ENCODE peak calls at places on chromosomes 11 and 22, in six cellular contexts. N, S, T, X, P and H are unnamed samples.

GRCh38 chr11:2540521-2541320 is 95.9 kb downstream of the KCNQ1 start:
- DNase-seq in N (no peak), S (no peak), T (no peak), X (no peak), P (no peak), H (no peak)

GRCh38 chr11:82775736-82776346 is 42.2 kb upstream of the FAM181B start:
- DNase-seq in N (no peak), S (no peak), T (peak; percentile 64), X (peak; percentile 44), P (no peak), H (no peak)

GRCh38 chr22:39287076-39287743 is 32.2 kb downstream of the RPL3 start:
- DNase-seq in N (no peak), S (no peak), T (no peak), X (no peak), P (no peak), H (no peak)

GRCh38 chr22:24951942-24952836 is at the start of gene KIAA1671:
- DNase-seq in N (no peak), S (peak; percentile 85), T (peak; percentile 82), X (peak; percentile 67), P (no peak), H (peak; percentile 98)

GRCh38 chr11:43880640-43881159 is at the start of gene ALKBH3:
- DNase-seq in N (peak; percentile 36), S (peak; percentile 92), T (peak; percentile 97), X (peak; percentile 85), P (peak; percentile 61), H (peak; percentile 81)

GRCh38 chr11:95092549-95093324 is 3.1 kb downstream of the ENDOD1 start:
- DNase-seq in N (no peak), S (no peak), T (peak; percentile 67), X (peak; percentile 92), P (no peak), H (no peak)

GRCh38 chr11:23278121-23278520 is 417.8 kb upstream of the CCDC179 start:
- DNase-seq in N (no peak), S (no peak), T (peak; percentile 8), X (no peak), P (peak; percentile 24), H (no peak)

GRCh38 chr22:38180841-38181452 is 683 bp downstream of the PLA2G6 start:
- DNase-seq in N (no peak), S (peak; percentile 63), T (no peak), X (peak; percentile 83), P (no peak), H (no peak)

GRCh38 chr11:38718659-38719058 is 2120.6 kb upstream of the RAG2 start:
- DNase-seq in N (no peak), S (no peak), T (no peak), X (no peak), P (no peak), H (no peak)

GRCh38 chr11:44032304-44033085 is 15.3 kb upstream of the ACCSL start:
- DNase-seq in N (no peak), S (peak; percentile 85), T (peak; percentile 63), X (no peak), P (no peak), H (no peak)

GRCh38 chr11:113274708-113275582 is 39.4 kb upstream of the TTC12 start:
- DNase-seq in N (no peak), S (no peak), T (no peak), X (no peak), P (no peak), H (no peak)

GRCh38 chr22:20015187-20015625 is 1.4 kb downstream of the ARVCF start:
- DNase-seq in N (no peak), S (no peak), T (no peak), X (no peak), P (no peak), H (no peak)

GRCh38 chr22:20018001-20018400 is 1.4 kb upstream of the ARVCF start:
- DNase-seq in N (no peak), S (no peak), T (no peak), X (no peak), P (no peak), H (no peak)

GRCh38 chr22:20015971-20016733 is 471 bp downstream of the ARVCF start:
- DNase-seq in N (no peak), S (no peak), T (no peak), X (no peak), P (no peak), H (peak; percentile 31)

GRCh38 chr22:20017622-20017958 is 967 bp upstream of the ARVCF start:
- DNase-seq in N (no peak), S (no peak), T (no peak), X (no peak), P (no peak), H (no peak)

DNA sequence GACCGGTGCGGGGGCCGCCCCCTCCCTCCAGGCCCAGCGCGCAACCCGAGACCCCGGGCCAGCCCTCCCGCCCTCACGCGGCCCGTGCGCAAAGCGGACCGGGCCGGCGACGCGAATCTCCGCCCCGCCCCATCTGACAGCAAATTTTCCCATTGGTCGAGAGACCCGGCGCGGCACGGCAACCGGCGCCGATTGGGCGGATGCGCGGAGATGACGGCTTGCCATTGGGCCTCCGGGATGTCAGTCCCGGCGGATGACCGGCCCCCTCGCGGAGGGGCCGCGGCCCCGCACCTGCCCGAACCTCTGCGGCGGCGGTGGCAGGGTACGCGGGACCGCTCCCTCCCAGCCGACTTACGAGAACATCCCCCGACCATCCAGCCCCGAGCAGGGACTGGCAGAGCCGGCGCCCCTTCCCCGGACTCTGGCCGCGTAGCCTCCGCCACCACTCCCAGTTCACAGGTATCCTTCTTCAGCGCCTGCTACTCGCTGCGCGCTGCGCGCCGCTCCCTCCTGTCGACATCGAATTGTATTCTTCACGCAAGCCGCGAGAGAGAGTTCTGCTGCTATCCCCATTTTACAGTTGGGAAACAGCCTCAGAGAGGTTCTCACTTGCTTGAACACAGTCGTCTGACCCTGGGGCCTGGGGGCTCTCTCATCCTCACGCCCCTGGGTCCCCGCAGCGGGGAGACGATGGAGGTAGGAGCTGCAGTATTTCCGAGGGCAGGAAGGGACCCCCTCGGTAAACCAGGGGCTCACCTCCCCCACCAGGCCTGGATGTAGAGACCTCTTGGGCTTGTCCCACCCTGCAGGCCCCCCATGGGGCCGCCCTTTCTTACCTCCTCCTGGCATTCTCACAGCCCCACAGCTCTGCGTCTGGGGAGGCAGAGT is at the start of gene ARVCF:
- DNase-seq in N (peak; percentile 8), S (peak; percentile 92), T (peak; percentile 93), X (peak; percentile 61), P (peak; percentile 42), H (peak; percentile 87)
- TF ChIP-seq CTCF in N (peak; percentile 6), S (peak; percentile 13), T (no peak), X (no peak), P (no peak), H (peak; percentile 19)

GRCh38 chr22:30425327-30425615 is 297 bp upstream of the MTFP1 start:
- DNase-seq in N (no peak), S (no peak), T (no peak), X (no peak), P (no peak), H (no peak)

GRCh38 chr22:30423959-30424380 is 1.6 kb upstream of the MTFP1 start:
- DNase-seq in N (peak; percentile 96), S (peak; percentile 99), T (peak; percentile 100), X (peak; percentile 99), P (peak; percentile 98), H (peak; percentile 96)

GRCh38 chr22:30426395-30427353 is 1.1 kb downstream of the MTFP1 start:
- DNase-seq in N (no peak), S (peak; percentile 91), T (peak; percentile 83), X (peak; percentile 82), P (no peak), H (peak; percentile 54)

GRCh38 chr22:30424471-30425326 is 869 bp upstream of the MTFP1 start:
- DNase-seq in N (no peak), S (no peak), T (peak; percentile 52), X (no peak), P (no peak), H (no peak)

GRCh38 chr22:30425616-30426394 is at the start of gene MTFP1:
- DNase-seq in N (no peak), S (peak; percentile 64), T (peak; percentile 75), X (no peak), P (no peak), H (peak; percentile 51)
- TF ChIP-seq CTCF in N (no peak), S (no peak), T (no peak), X (no peak), P (peak; percentile 8), H (no peak)

GRCh38 chr11:69892986-69893555 is 73.9 kb upstream of the FGF3 start:
- DNase-seq in N (no peak), S (no peak), T (no peak), X (peak; percentile 86), P (no peak), H (no peak)

GRCh38 chr11:69893631-69894030 is 74.4 kb upstream of the FGF3 start:
- DNase-seq in N (no peak), S (no peak), T (no peak), X (no peak), P (no peak), H (no peak)

GRCh38 chr11:69890476-69890875 is 71.3 kb upstream of the FGF3 start:
- DNase-seq in N (no peak), S (no peak), T (no peak), X (no peak), P (no peak), H (no peak)

GRCh38 chr11:69891421-69892236 is 72.4 kb upstream of the FGF3 start:
- DNase-seq in N (no peak), S (no peak), T (no peak), X (peak; percentile 82), P (no peak), H (no peak)

DNA sequence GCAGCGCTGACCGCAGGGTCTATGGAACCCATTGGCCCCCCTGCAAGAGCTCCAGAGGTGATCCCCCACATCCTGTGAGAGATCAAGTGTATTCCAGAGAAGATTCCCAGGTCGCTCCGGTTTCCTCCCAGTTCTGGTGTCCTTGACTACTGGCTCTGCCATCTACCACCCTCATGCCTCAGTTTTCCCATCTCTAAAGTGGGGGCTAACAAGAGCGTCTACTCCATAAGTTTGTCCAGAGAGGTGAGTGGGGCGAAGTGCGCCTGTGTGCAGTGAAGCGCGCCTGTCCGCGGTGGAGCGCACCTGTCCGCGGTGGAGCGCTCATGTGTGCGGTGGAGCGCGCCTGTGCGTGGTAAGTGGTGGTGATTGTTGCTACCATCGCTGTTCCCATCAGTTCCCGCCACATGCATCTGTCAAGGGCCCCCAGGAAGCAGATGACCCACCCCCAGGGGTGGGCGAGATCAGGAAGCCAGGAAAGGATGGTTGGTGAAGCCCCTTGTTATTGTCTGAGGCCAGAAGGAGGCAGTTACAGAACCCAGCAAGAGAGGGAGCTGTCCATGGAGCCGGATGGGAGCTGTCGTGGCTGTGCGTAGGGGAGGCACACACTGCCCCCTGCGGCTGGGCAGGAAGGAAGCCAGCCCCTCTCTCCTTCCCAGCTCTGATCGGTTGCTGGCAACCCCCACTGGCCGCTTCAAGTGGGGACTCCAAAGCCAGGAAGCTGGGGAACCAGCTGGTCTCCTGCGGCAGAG is 73.2 kb upstream of the FGF3 start:
- DNase-seq in N (no peak), S (no peak), T (no peak), X (no peak), P (no peak), H (no peak)
- TF ChIP-seq CTCF in N (peak; percentile 8), S (no peak), T (no peak), X (no peak), P (peak; percentile 14), H (no peak)

DNA sequence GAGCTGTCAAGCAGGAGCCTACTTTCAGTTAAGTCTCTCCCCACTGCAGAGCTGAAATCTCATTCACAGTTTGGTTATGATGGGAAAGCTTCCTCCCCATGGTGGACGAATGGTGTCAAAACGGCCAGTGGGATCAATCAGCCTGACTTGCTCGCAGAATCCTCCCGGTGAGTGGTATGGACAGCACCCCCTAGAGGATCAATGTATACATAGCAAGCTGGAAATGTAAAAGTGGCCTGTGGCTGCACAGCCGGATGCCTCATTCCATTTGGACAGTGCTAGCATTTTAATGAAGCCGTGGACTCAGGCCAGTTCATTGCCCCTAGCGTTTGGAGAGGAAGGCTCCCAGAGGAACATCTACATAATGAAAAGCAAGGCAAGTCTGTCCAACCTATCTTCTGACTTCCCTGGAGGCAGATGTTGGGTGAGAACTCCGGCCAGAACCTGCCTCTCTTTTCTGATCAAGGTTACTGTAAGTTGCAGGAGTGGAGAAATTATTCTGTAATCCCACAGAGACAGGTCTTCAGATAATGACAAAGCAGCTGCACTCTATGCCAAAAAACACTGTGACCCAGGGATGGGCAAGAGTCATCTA is 942.3 kb downstream of the NTM start:
- DNase-seq in N (no peak), S (no peak), T (peak; percentile 29), X (no peak), P (no peak), H (no peak)
- TF ChIP-seq CTCF in N (peak; percentile 55), S (no peak), T (peak; percentile 53), X (peak; percentile 42), P (peak; percentile 52), H (peak; percentile 73)